ENCODE peak calls at places on chromosomes 16 and 17, in six cellular contexts. Y is ELR; P is amygdala; S is stimulated activated CD4-positive, alpha-beta T cell treated with anti-CD3 and anti-CD28 coated beads, Interleukin-4, amount 100 ng/mL, for 4 hours; W is pulmonary artery endothelial cell; I is uterus. E is an unnamed sample.

GRCh38 chr17:42275527-42276358 is 448 bp downstream of the STAT5B start:
- DNase-seq in S (peak; percentile 44), W (no peak), I (peak; percentile 59), P (no peak), Y (peak; percentile 40), E (peak; percentile 80)

GRCh38 chr17:28506763-28507487 is 777 bp downstream of the FOXN1 start:
- DNase-seq in I (no peak), Y (no peak), P (no peak), S (no peak), W (no peak), E (no peak)

GRCh38 chr16:23508589-23509440 is 1.5 kb downstream of the GGA2 start:
- DNase-seq in Y (peak; percentile 11), W (no peak), I (no peak), S (no peak), P (no peak), E (peak; percentile 47)

GRCh38 chr17:64491034-64491860 is 5.6 kb downstream of the POLG2 start:
- DNase-seq in Y (peak; percentile 66), P (no peak), I (no peak), W (no peak), S (peak; percentile 22), E (no peak)

GRCh38 chr16:9159839-9160550 is 68.6 kb downstream of the HAPSTR1 start:
- DNase-seq in S (peak; percentile 8), I (no peak), W (no peak), P (peak; percentile 68), Y (peak; percentile 56), E (peak; percentile 59)

GRCh38 chr17:78993241-78993956 is 13.7 kb upstream of the LGALS3BP start:
- DNase-seq in S (peak; percentile 54), Y (peak; percentile 71), I (peak; percentile 43), W (peak; percentile 52), P (peak; percentile 31), E (peak; percentile 67)

GRCh38 chr17:39605492-39606433 is 2.0 kb downstream of the NEUROD2 start:
- DNase-seq in S (no peak), P (no peak), Y (peak; percentile 28), I (no peak), W (no peak), E (no peak)

GRCh38 chr16:7363397-7364053 is 30.9 kb downstream of the RBFOX1 start:
- DNase-seq in W (no peak), P (no peak), Y (no peak), S (no peak), I (no peak), E (no peak)

GRCh38 chr17:9842057-9842758 is 16.5 kb downstream of the GLP2R start:
- DNase-seq in S (no peak), I (peak; percentile 84), W (no peak), Y (no peak), P (no peak), E (no peak)

GRCh38 chr17:82213251-82214011 is 789 bp upstream of the CCDC57 start:
- DNase-seq in W (no peak), S (peak; percentile 64), P (peak; percentile 50), I (peak; percentile 60), Y (peak; percentile 89), E (peak; percentile 68)

GRCh38 chr17:42584880-42585279 is 7.4 kb upstream of the PSMC3IP start:
- DNase-seq in Y (no peak), P (no peak), W (no peak), S (no peak), I (no peak), E (no peak)

GRCh38 chr17:59451706-59452105 is 113.7 kb upstream of the DHX40 start:
- DNase-seq in W (no peak), Y (peak; percentile 93), I (no peak), P (no peak), S (no peak), E (no peak)

GRCh38 chr16:61042736-61043135 is 993.5 kb downstream of the CDH8 start:
- DNase-seq in S (no peak), Y (no peak), I (no peak), P (no peak), W (no peak), E (no peak)

GRCh38 chr17:49227436-49228261 is 2.9 kb downstream of the PHOSPHO1 start:
- DNase-seq in P (peak; percentile 55), Y (peak; percentile 80), W (peak; percentile 30), I (peak; percentile 66), S (peak; percentile 76), E (peak; percentile 90)

GRCh38 chr16:14202095-14202494 is 131.0 kb downstream of the MRTFB start:
- DNase-seq in S (no peak), Y (no peak), P (no peak), W (no peak), I (no peak), E (no peak)

GRCh38 chr17:77449908-77450741 is 309.4 kb downstream of the SEC14L1 start:
- DNase-seq in W (no peak), I (peak; percentile 90), S (peak; percentile 78), Y (peak; percentile 80), P (peak; percentile 76), E (no peak)